ENCODE peak calls at places on chromosomes 2 and 18, in eight cellular contexts. V is heart left ventricle, I is Peyer's patch, P is mucosa of descending colon, E is astrocyte of the spinal cord, D is NB4, X is tibial nerve, S is vagina. C is an unnamed sample.

GRCh38 chr18:70044626-70045025 is 97.0 kb upstream of the CD226 start:
- DNase-seq in S (no peak), X (no peak), P (no peak), D (peak; percentile 4), E (peak; percentile 90), V (no peak), I (no peak), C (peak; percentile 71)

GRCh38 chr2:96898636-96899035 is 28.8 kb upstream of the SEMA4C start:
- DNase-seq in D (no peak), E (no peak), S (no peak), X (no peak), I (no peak), V (no peak), P (no peak), C (no peak)

GRCh38 chr2:239640676-239641580 is 240.1 kb upstream of the HDAC4 start:
- DNase-seq in P (no peak), S (peak; percentile 88), V (no peak), X (no peak), I (no peak), E (no peak), D (no peak), C (no peak)

GRCh38 chr18:75757951-75758350 is 330.4 kb upstream of the SMIM21 start:
- DNase-seq in I (no peak), E (no peak), D (no peak), S (no peak), X (no peak), V (no peak), P (no peak), C (no peak)

GRCh38 chr2:71536311-71536710 is 83.0 kb downstream of the DYSF start:
- DNase-seq in S (no peak), V (no peak), P (no peak), I (no peak), D (no peak), E (no peak), X (no peak), C (no peak)

GRCh38 chr18:49813071-49813320 is 337 bp downstream of the ACAA2 start:
- DNase-seq in S (no peak), P (peak; percentile 61), V (peak; percentile 54), X (no peak), I (peak; percentile 39), E (peak; percentile 54), D (peak; percentile 62), C (no peak)

GRCh38 chr2:150681120-150681796 is 193.8 kb upstream of the RND3 start:
- DNase-seq in V (no peak), S (no peak), D (peak; percentile 66), X (no peak), P (no peak), I (no peak), E (peak; percentile 67), C (peak; percentile 78)

GRCh38 chr18:74282359-74283254 is 9.2 kb downstream of the CYB5A start:
- DNase-seq in E (no peak), S (no peak), D (no peak), I (no peak), P (no peak), X (no peak), V (no peak), C (no peak)

GRCh38 chr2:29009711-29010677 is 28.9 kb downstream of the TOGARAM2 start:
- DNase-seq in P (no peak), E (no peak), S (no peak), I (no peak), D (peak; percentile 57), X (no peak), V (no peak), C (no peak)

GRCh38 chr2:210086292-210086691 is 83.9 kb downstream of the RPE start:
- DNase-seq in I (no peak), P (no peak), V (no peak), S (no peak), D (no peak), E (peak; percentile 49), X (no peak), C (no peak)

GRCh38 chr2:166246901-166247300 is 119.1 kb upstream of the SCN1A start:
- DNase-seq in V (no peak), D (no peak), S (no peak), P (no peak), E (no peak), X (no peak), I (no peak), C (no peak)

GRCh38 chr18:8707946-8708345 is 2.6 kb downstream of the MTCL1 start:
- DNase-seq in V (no peak), S (no peak), D (no peak), I (no peak), P (no peak), X (no peak), E (no peak), C (no peak)
- H3K4me3 ChIP-seq in V (no peak overlapping the region), S (no peak overlapping the region), D (no peak overlapping the region), I (no peak overlapping the region), P (no peak overlapping the region), X (no peak overlapping the region), E (peak overlapping the region; percentile 63), C (peak overlapping the region; percentile 93)

GRCh38 chr2:207710814-207711740 is at the start of gene CCNYL1:
- DNase-seq in S (peak; percentile 99), X (peak; percentile 96), E (peak; percentile 100), D (peak; percentile 100), I (peak; percentile 97), V (peak; percentile 100), P (peak; percentile 100), C (peak; percentile 93)
- TF ChIP-seq CTCF in S (no peak), X (peak; percentile 11), E (peak; percentile 10), D (no peak), I (peak; percentile 63), V (no peak), P (no peak), C (no peak)

GRCh38 chr18:26655614-26656400 is 107.5 kb upstream of the KCTD1 start:
- DNase-seq in P (peak; percentile 59), I (no peak), E (peak; percentile 58), X (no peak), D (peak; percentile 57), V (peak; percentile 72), S (no peak), C (no peak)

GRCh38 chr18:26656401-26656943 is 108.1 kb upstream of the KCTD1 start:
- DNase-seq in X (no peak), V (peak; percentile 30), P (no peak), I (no peak), S (no peak), D (no peak), E (no peak), C (no peak)

GRCh38 chr18:26655010-26655613 is 106.8 kb upstream of the KCTD1 start:
- DNase-seq in S (no peak), D (no peak), P (no peak), I (no peak), X (no peak), V (no peak), E (peak; percentile 28), C (no peak)

GRCh38 chr18:26656944-26657536 is 108.7 kb upstream of the KCTD1 start:
- DNase-seq in P (peak; percentile 80), I (no peak), V (peak; percentile 84), D (peak; percentile 72), X (peak; percentile 42), S (no peak), E (peak; percentile 71), C (no peak)

GRCh38 chr18:26657618-26658581 is 109.5 kb upstream of the KCTD1 start:
- DNase-seq in P (no peak), X (no peak), V (no peak), I (no peak), D (peak; percentile 16), E (no peak), S (no peak), C (no peak)
- H3K4me3 ChIP-seq in P (no peak overlapping the region), X (peak overlapping the region; percentile 67), V (peak overlapping the region; percentile 92), I (no peak overlapping the region), D (peak overlapping the region; percentile 85), E (peak overlapping the region; percentile 66), S (peak overlapping the region; percentile 66), C (peak overlapping the region; percentile 50)

GRCh38 chr2:176178271-176178806 is 10.1 kb upstream of the HOXD1 start:
- DNase-seq in I (no peak), D (peak; percentile 80), E (peak; percentile 53), X (no peak), V (no peak), P (peak; percentile 75), S (no peak), C (no peak)
- TF ChIP-seq CTCF in I (no peak), D (no peak), E (no peak), X (no peak), V (no peak), P (no peak), S (no peak), C (no peak)

GRCh38 chr2:102485151-102485769 is 12.2 kb downstream of the SLC9A4 start:
- DNase-seq in X (no peak), E (no peak), V (no peak), P (no peak), I (no peak), D (no peak), S (no peak), C (no peak)

GRCh38 chr2:102488063-102488462 is 15.0 kb downstream of the SLC9A4 start:
- DNase-seq in V (no peak), P (no peak), S (no peak), X (no peak), E (peak; percentile 62), I (no peak), D (peak; percentile 15), C (peak; percentile 84)

GRCh38 chr2:102484310-102485061 is 11.5 kb downstream of the SLC9A4 start:
- DNase-seq in E (no peak), X (no peak), P (no peak), I (no peak), D (peak; percentile 31), S (no peak), V (no peak), C (no peak)

GRCh38 chr2:102489646-102490045 is 16.6 kb downstream of the SLC9A4 start:
- DNase-seq in E (no peak), S (no peak), I (no peak), V (no peak), P (no peak), X (no peak), D (peak; percentile 77), C (no peak)

GRCh38 chr2:102486941-102487702 is 14.1 kb downstream of the SLC9A4 start:
- DNase-seq in E (no peak), X (no peak), D (no peak), S (no peak), V (no peak), I (no peak), P (no peak), C (no peak)
- H3K4me3 ChIP-seq in E (no peak overlapping the region), X (no peak overlapping the region), D (no peak overlapping the region), S (no peak overlapping the region), V (no peak overlapping the region), I (no peak overlapping the region), P (no peak overlapping the region), C (no peak overlapping the region)

DNA sequence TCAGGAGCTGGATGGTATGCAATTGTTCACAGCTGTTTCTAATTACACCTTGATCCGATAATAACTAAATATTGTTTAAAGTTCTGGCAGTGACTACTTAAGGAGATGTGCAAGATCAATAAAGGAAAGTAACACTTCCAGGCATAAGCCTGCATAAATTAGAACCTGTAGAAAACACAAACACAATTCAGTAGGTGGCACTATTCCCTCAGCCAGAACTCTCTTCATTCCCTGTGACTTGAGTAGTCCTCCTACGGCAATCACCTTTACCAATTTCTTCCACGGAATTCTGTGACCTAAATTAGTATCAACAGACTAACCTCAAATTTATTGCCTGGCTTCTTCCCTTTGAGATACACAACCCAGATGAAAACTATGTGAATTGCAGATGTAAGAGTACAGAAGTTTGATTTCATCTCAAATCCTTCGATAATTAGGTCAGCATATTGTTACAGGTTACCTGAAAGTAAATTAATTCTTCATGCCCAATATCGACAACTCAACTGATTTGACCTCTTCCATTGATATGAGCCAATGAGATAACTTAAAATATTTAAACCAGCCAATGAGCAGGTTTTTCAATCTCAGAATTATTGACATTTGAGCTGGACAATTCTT is 137.8 kb downstream of the PID1 start:
- DNase-seq in D (peak; percentile 41), P (no peak), X (no peak), E (peak; percentile 66), V (no peak), I (no peak), S (no peak), C (peak; percentile 56)
- TF ChIP-seq CTCF in D (peak; percentile 13), P (peak; percentile 17), X (peak; percentile 10), E (peak; percentile 52), V (peak; percentile 50), I (peak; percentile 82), S (no peak), C (peak; percentile 42)

C was measured in HFF-Myc.